ENCODE peak calls at places on chromosomes 11 and 22, in seven cellular contexts. D, R, Y, I, U, X and Z are unnamed samples.
A peak's percentile ranks its signal among the peaks of the same experiment; 100 is the strongest.

GRCh38 chr22:48432721-48433518 is 1394.8 kb downstream of the BRD1 start:
- DNase-seq in D (no peak), R (no peak), Y (no peak), I (no peak), U (no peak), X (no peak), Z (no peak)

GRCh38 chr11:8581300-8581699 is 12.7 kb downstream of the STK33 start:
- DNase-seq in D (no peak), R (no peak), Y (no peak), I (no peak), U (no peak), X (no peak), Z (no peak)

GRCh38 chr22:27982630-27983180 is 63.6 kb upstream of the PITPNB start:
- DNase-seq in D (no peak), R (no peak), Y (no peak), I (no peak), U (no peak), X (no peak), Z (no peak)

GRCh38 chr22:31045900-31046587 is 35.1 kb upstream of the SMTN start:
- DNase-seq in D (no peak), R (no peak), Y (no peak), I (no peak), U (no peak), X (no peak), Z (no peak)

GRCh38 chr11:21564813-21565212 is 628.1 kb upstream of the ANO5 start:
- DNase-seq in D (no peak), R (peak; percentile 24), Y (no peak), I (no peak), U (no peak), X (no peak), Z (no peak)

GRCh38 chr11:117045956-117046355 is 52.3 kb downstream of the SIK3 start:
- DNase-seq in D (peak; percentile 92), R (no peak), Y (peak; percentile 60), I (no peak), U (no peak), X (no peak), Z (peak; percentile 79)

GRCh38 chr22:30298005-30298701 is 8.8 kb upstream of the CASTOR1 start:
- DNase-seq in D (no peak), R (peak; percentile 65), Y (no peak), I (no peak), U (peak; percentile 90), X (no peak), Z (peak; percentile 90)

GRCh38 chr11:27485930-27486773 is 13.6 kb upstream of the LGR4 start:
- DNase-seq in D (peak; percentile 81), R (peak; percentile 74), Y (no peak), I (peak; percentile 75), U (peak; percentile 17), X (no peak), Z (peak; percentile 55)

GRCh38 chr11:63583288-63583687 is 20.1 kb upstream of the PLAAT2 start:
- DNase-seq in D (peak; percentile 18), R (no peak), Y (no peak), I (no peak), U (no peak), X (no peak), Z (no peak)

GRCh38 chr11:48006301-48006992 is 26.1 kb downstream of the PTPRJ start:
- DNase-seq in D (peak; percentile 76), R (no peak), Y (peak; percentile 35), I (peak; percentile 37), U (peak; percentile 45), X (no peak), Z (peak; percentile 74)

GRCh38 chr11:3833461-3833860 is 7.3 kb downstream of the RHOG start:
- DNase-seq in D (no peak), R (no peak), Y (no peak), I (no peak), U (no peak), X (no peak), Z (no peak)

GRCh38 chr22:26479792-26480610 is 3.6 kb downstream of the HPS4 start:
- DNase-seq in D (no peak), R (peak; percentile 30), Y (no peak), I (no peak), U (no peak), X (no peak), Z (no peak)

GRCh38 chr11:118406599-118407166 is 5.3 kb downstream of the ATP5MG start:
- DNase-seq in D (peak; percentile 29), R (no peak), Y (no peak), I (no peak), U (peak; percentile 69), X (no peak), Z (no peak)

GRCh38 chr11:33716236-33716635 is 15.6 kb upstream of the C11orf91 start:
- DNase-seq in D (peak; percentile 63), R (no peak), Y (no peak), I (peak; percentile 66), U (no peak), X (no peak), Z (peak; percentile 69)

GRCh38 chr11:71977743-71978418 is 20.8 kb upstream of the IL18BP start:
- DNase-seq in D (peak; percentile 71), R (peak; percentile 65), Y (no peak), I (peak; percentile 67), U (peak; percentile 61), X (no peak), Z (peak; percentile 54)

GRCh38 chr22:32723632-32724031 is 77.9 kb upstream of the TIMP3 start:
- DNase-seq in D (peak; percentile 86), R (peak; percentile 46), Y (peak; percentile 84), I (no peak), U (peak; percentile 23), X (peak; percentile 72), Z (peak; percentile 92)
- H3K4me3 ChIP-seq in D (no peak overlapping the region), R (no peak overlapping the region), Y (no peak overlapping the region), I (no peak overlapping the region), U (no peak overlapping the region), X (no peak overlapping the region), Z (no peak overlapping the region)

DNA sequence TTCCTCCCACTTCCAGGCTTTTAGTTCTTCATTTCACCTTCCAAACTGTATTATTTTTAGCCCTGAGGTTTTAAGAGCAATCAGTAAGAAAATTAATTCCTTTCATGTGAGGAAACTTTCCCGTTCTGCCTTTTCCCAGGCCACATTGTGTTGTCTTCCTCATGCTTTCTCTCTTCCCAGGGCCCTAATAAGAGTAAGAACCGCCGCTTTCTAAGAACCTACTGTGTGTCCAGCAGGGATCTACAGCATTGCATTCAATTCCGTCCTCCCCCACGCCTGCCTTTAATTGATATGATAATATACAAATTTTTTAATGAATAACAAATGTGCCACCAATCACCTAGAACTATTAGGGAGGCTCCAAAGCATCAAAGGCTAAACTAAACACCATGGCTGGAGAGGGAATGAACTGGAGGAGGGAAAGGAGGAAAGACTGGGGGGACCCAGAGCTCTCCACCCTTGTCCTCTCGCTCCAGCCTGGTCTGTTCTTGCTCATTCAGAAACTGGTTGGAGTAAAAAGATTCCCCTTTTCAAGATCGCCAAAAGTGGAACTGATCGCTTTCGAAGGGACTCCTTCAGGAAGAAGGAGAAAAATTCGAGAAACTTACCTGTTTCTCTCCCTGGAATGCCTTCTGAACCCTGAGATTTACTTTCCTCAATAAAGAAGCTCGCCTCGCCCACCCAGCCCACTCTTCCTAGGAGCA is 46.8 kb downstream of the OR4D9 start:
- DNase-seq in D (no peak), R (no peak), Y (no peak), I (no peak), U (no peak), X (no peak), Z (no peak)
- H3K4me3 ChIP-seq in D (peak overlapping the region; percentile 26), R (no peak overlapping the region), Y (peak overlapping the region; percentile 48), I (no peak overlapping the region), U (no peak overlapping the region), X (peak overlapping the region; percentile 66), Z (no peak overlapping the region)

GRCh38 chr22:19984851-19985811 is 31.5 kb downstream of the ARVCF start:
- DNase-seq in D (no peak), R (no peak), Y (no peak), I (no peak), U (no peak), X (no peak), Z (no peak)

GRCh38 chr22:19988331-19988808 is 28.3 kb downstream of the ARVCF start:
- DNase-seq in D (no peak), R (no peak), Y (no peak), I (no peak), U (no peak), X (no peak), Z (no peak)

GRCh38 chr22:19987394-19988306 is 29.0 kb downstream of the ARVCF start:
- DNase-seq in D (no peak), R (peak; percentile 36), Y (no peak), I (no peak), U (no peak), X (no peak), Z (no peak)

GRCh38 chr22:19986011-19986409 is 30.6 kb downstream of the ARVCF start:
- DNase-seq in D (no peak), R (no peak), Y (no peak), I (no peak), U (no peak), X (no peak), Z (no peak)

GRCh38 chr22:19986410-19987341 is 29.9 kb downstream of the ARVCF start:
- DNase-seq in D (peak; percentile 71), R (peak; percentile 79), Y (no peak), I (peak; percentile 77), U (peak; percentile 84), X (peak; percentile 80), Z (peak; percentile 37)
- H3K4me3 ChIP-seq in D (peak overlapping the region; percentile 62), R (peak overlapping the region; percentile 83), Y (peak overlapping the region; percentile 62), I (peak overlapping the region; percentile 87), U (peak overlapping the region; percentile 57), X (peak overlapping the region; percentile 94), Z (peak overlapping the region; percentile 57)

GRCh38 chr11:1868636-1869291 is 15.9 kb downstream of the LSP1 start:
- DNase-seq in D (no peak), R (no peak), Y (no peak), I (no peak), U (no peak), X (peak; percentile 59), Z (no peak)

GRCh38 chr11:1869427-1870325 is 16.8 kb downstream of the LSP1 start:
- DNase-seq in D (no peak), R (no peak), Y (no peak), I (no peak), U (no peak), X (peak; percentile 30), Z (no peak)

GRCh38 chr11:1870721-1871466 is 18.0 kb downstream of the LSP1 start:
- DNase-seq in D (no peak), R (no peak), Y (no peak), I (no peak), U (no peak), X (peak; percentile 49), Z (no peak)

GRCh38 chr11:1871531-1871930 is 18.6 kb downstream of the LSP1 start:
- DNase-seq in D (no peak), R (no peak), Y (no peak), I (no peak), U (no peak), X (peak; percentile 10), Z (no peak)

GRCh38 chr11:1870326-1870696 is 17.4 kb downstream of the LSP1 start:
- DNase-seq in D (no peak), R (no peak), Y (no peak), I (no peak), U (no peak), X (peak; percentile 19), Z (no peak)
- H3K4me3 ChIP-seq in D (no peak overlapping the region), R (peak overlapping the region; percentile 15), Y (no peak overlapping the region), I (no peak overlapping the region), U (no peak overlapping the region), X (peak overlapping the region; percentile 64), Z (no peak overlapping the region)